ENCODE peak calls at places on chromosomes 1 and 21, in four cellular contexts. L is posterior cingulate gyrus; H is stimulated activated CD8-positive, alpha-beta memory T cell treated with anti-CD3 and anti-CD28 coated beads, Interleukin-15, amount 100 ng/mL, for 24 hours; Z is uterus. V is an unnamed sample.

GRCh38 chr1:89605692-89606091 is 27.2 kb upstream of the LRRC8C start:
- DNase-seq in L (no peak), H (no peak), Z (no peak), V (no peak)

GRCh38 chr21:46371204-46372013 is 47.5 kb downstream of the PCNT start:
- DNase-seq in L (no peak), H (no peak), Z (no peak), V (no peak)

GRCh38 chr1:220368352-220369265 is 96.4 kb upstream of the RAB3GAP2 start:
- DNase-seq in L (no peak), H (no peak), Z (no peak), V (no peak)

GRCh38 chr21:41957991-41958766 is 4.4 kb upstream of the C2CD2 start:
- DNase-seq in L (peak), H (no peak), Z (peak), V (peak)

GRCh38 chr1:8693092-8693491 is 124.3 kb downstream of the RERE start:
- DNase-seq in L (no peak), H (no peak), Z (no peak), V (no peak)

GRCh38 chr1:7422081-7422480 is 349.0 kb upstream of the VAMP3 start:
- DNase-seq in L (peak), H (no peak), Z (peak), V (peak)

GRCh38 chr1:210882414-210883221 is 251.3 kb downstream of the KCNH1 start:
- DNase-seq in L (no peak), H (no peak), Z (no peak), V (no peak)

GRCh38 chr1:111604931-111605330 is 14.7 kb upstream of the RAP1A start:
- DNase-seq in L (no peak), H (no peak), Z (no peak), V (no peak)

GRCh38 chr1:84913025-84913892 is 20.3 kb upstream of the LPAR3 start:
- DNase-seq in L (no peak), H (no peak), Z (no peak), V (no peak)

GRCh38 chr1:33332881-33333280 is 12.0 kb upstream of the A3GALT2 start:
- DNase-seq in L (no peak), H (no peak), Z (no peak), V (no peak)

GRCh38 chr1:157700711-157701110 is at the start of gene FCRL3:
- DNase-seq in L (no peak), H (no peak), Z (no peak), V (no peak)

GRCh38 chr1:205600085-205600484 is 31.7 kb downstream of the ELK4 start:
- DNase-seq in L (no peak), H (no peak), Z (no peak), V (no peak)

GRCh38 chr21:27759091-27759659 is 792.3 kb upstream of the ADAMTS5 start:
- DNase-seq in L (peak), H (no peak), Z (no peak), V (no peak)

GRCh38 chr1:26711777-26712176 is 16.0 kb downstream of the ARID1A start:
- DNase-seq in L (no peak), H (no peak), Z (no peak), V (no peak)

GRCh38 chr1:192709544-192709943 is 73.6 kb downstream of the RGS13 start:
- DNase-seq in L (no peak), H (no peak), Z (no peak), V (no peak)

GRCh38 chr21:41598561-41599511 is 90.9 kb upstream of the TMPRSS2 start:
- DNase-seq in L (no peak), H (no peak), Z (no peak), V (peak)

GRCh38 chr21:31162827-31163226 is 124.6 kb upstream of the KRTAP19-8 start:
- DNase-seq in L (no peak), H (no peak), Z (no peak), V (no peak)

GRCh38 chr1:55214903-55215193 is 316 bp downstream of the USP24 start:
- DNase-seq in L (peak), H (peak), Z (peak), V (peak)

GRCh38 chr1:43666608-43667007 is 16.7 kb downstream of the KDM4A start:
- DNase-seq in L (no peak), H (no peak), Z (no peak), V (no peak)

GRCh38 chr21:29645666-29646553 is 293.9 kb downstream of the GRIK1 start:
- DNase-seq in L (no peak), H (no peak), Z (no peak), V (no peak)

GRCh38 chr1:240562111-240562590 is 49.8 kb downstream of the GREM2 start:
- DNase-seq in L (no peak), H (no peak), Z (no peak), V (no peak)

GRCh38 chr1:155105604-155106011 is 22.1 kb upstream of the EFNA1 start:
- DNase-seq in L (no peak), H (no peak), Z (no peak), V (peak)

GRCh38 chr1:187928288-187928687 is 1099.5 kb downstream of the PLA2G4A start:
- DNase-seq in L (peak), H (no peak), Z (no peak), V (no peak)

GRCh38 chr1:193417945-193418744 is 231.7 kb upstream of the B3GALT2 start:
- DNase-seq in L (no peak), H (no peak), Z (no peak), V (no peak)

GRCh38 chr1:198966519-198966918 is 327.7 kb downstream of the PTPRC start:
- DNase-seq in L (peak), H (no peak), Z (no peak), V (no peak)

GRCh38 chr1:167799747-167800146 is 78.0 kb downstream of the MPZL1 start:
- DNase-seq in L (no peak), H (no peak), Z (no peak), V (no peak)

V was measured in stomach.